ENCODE peak calls at places on chromosomes 13 and 19, in five cellular contexts. One of them, this sample, is unnamed.

GRCh38 chr13:52638929-52639328 is 3.3 kb upstream of the HNRNPA1L2 start:
- DNase-seq in activated naive CD8-positive, alpha-beta T cell treated with anti-CD3 and anti-CD28 coated beads, Interleukin-2, amount 50 U/mL, for 24 hours: no peak
- DNase-seq in HEK293T: no peak
- DNase-seq in cardiac muscle cell: no peak
- DNase-seq in left colon: no peak
- DNase-seq in this sample: no peak

GRCh38 chr13:95509521-95510315 is 42.8 kb upstream of the CLDN10 start:
- DNase-seq in activated naive CD8-positive, alpha-beta T cell treated with anti-CD3 and anti-CD28 coated beads, Interleukin-2, amount 50 U/mL, for 24 hours: no peak
- DNase-seq in left colon: no peak
- DNase-seq in HEK293T: no peak
- DNase-seq in cardiac muscle cell: no peak
- DNase-seq in this sample: no peak

GRCh38 chr19:18737954-18738351 is 53.2 kb downstream of the COMP start:
- DNase-seq in HEK293T: no peak
- DNase-seq in cardiac muscle cell: no peak
- DNase-seq in activated naive CD8-positive, alpha-beta T cell treated with anti-CD3 and anti-CD28 coated beads, Interleukin-2, amount 50 U/mL, for 24 hours: no peak
- DNase-seq in left colon: no peak
- DNase-seq in this sample: no peak

GRCh38 chr19:23283925-23284324 is 33.7 kb upstream of the ZNF724 start:
- DNase-seq in activated naive CD8-positive, alpha-beta T cell treated with anti-CD3 and anti-CD28 coated beads, Interleukin-2, amount 50 U/mL, for 24 hours: peak
- DNase-seq in cardiac muscle cell: peak
- DNase-seq in HEK293T: peak
- DNase-seq in left colon: peak
- DNase-seq in this sample: peak

GRCh38 chr19:41880329-41880708 is 2.7 kb upstream of the ARHGEF1 start:
- DNase-seq in activated naive CD8-positive, alpha-beta T cell treated with anti-CD3 and anti-CD28 coated beads, Interleukin-2, amount 50 U/mL, for 24 hours: no peak
- DNase-seq in HEK293T: no peak
- DNase-seq in left colon: no peak
- DNase-seq in cardiac muscle cell: no peak
- DNase-seq in this sample: no peak

GRCh38 chr19:49461656-49462055 is 8.6 kb downstream of the ALDH16A1 start:
- DNase-seq in cardiac muscle cell: no peak
- DNase-seq in activated naive CD8-positive, alpha-beta T cell treated with anti-CD3 and anti-CD28 coated beads, Interleukin-2, amount 50 U/mL, for 24 hours: no peak
- DNase-seq in HEK293T: no peak
- DNase-seq in left colon: no peak
- DNase-seq in this sample: no peak

GRCh38 chr13:79317856-79318255 is 88.2 kb downstream of the RBM26 start:
- DNase-seq in HEK293T: no peak
- DNase-seq in activated naive CD8-positive, alpha-beta T cell treated with anti-CD3 and anti-CD28 coated beads, Interleukin-2, amount 50 U/mL, for 24 hours: no peak
- DNase-seq in cardiac muscle cell: no peak
- DNase-seq in left colon: no peak
- DNase-seq in this sample: no peak

GRCh38 chr19:5585461-5586299 is 17.9 kb upstream of the TINCR start:
- DNase-seq in cardiac muscle cell: peak
- DNase-seq in activated naive CD8-positive, alpha-beta T cell treated with anti-CD3 and anti-CD28 coated beads, Interleukin-2, amount 50 U/mL, for 24 hours: peak
- DNase-seq in left colon: no peak
- DNase-seq in HEK293T: no peak
- DNase-seq in this sample: no peak

GRCh38 chr19:55336101-55336500 is 3.6 kb upstream of the KMT5C start:
- DNase-seq in activated naive CD8-positive, alpha-beta T cell treated with anti-CD3 and anti-CD28 coated beads, Interleukin-2, amount 50 U/mL, for 24 hours: no peak
- DNase-seq in cardiac muscle cell: no peak
- DNase-seq in left colon: no peak
- DNase-seq in HEK293T: no peak
- DNase-seq in this sample: no peak

GRCh38 chr19:49564616-49565045 is 15.7 kb downstream of the NOSIP start:
- DNase-seq in cardiac muscle cell: no peak
- DNase-seq in left colon: peak
- DNase-seq in activated naive CD8-positive, alpha-beta T cell treated with anti-CD3 and anti-CD28 coated beads, Interleukin-2, amount 50 U/mL, for 24 hours: no peak
- DNase-seq in HEK293T: no peak
- DNase-seq in this sample: no peak

GRCh38 chr19:13401388-13401787 is 104.9 kb downstream of the CACNA1A start:
- DNase-seq in HEK293T: peak
- DNase-seq in activated naive CD8-positive, alpha-beta T cell treated with anti-CD3 and anti-CD28 coated beads, Interleukin-2, amount 50 U/mL, for 24 hours: no peak
- DNase-seq in cardiac muscle cell: no peak
- DNase-seq in left colon: no peak
- DNase-seq in this sample: no peak

GRCh38 chr13:44249439-44249838 is 124.2 kb upstream of the SERP2 start:
- DNase-seq in HEK293T: no peak
- DNase-seq in activated naive CD8-positive, alpha-beta T cell treated with anti-CD3 and anti-CD28 coated beads, Interleukin-2, amount 50 U/mL, for 24 hours: no peak
- DNase-seq in left colon: peak
- DNase-seq in cardiac muscle cell: no peak
- DNase-seq in this sample: no peak

GRCh38 chr19:41366089-41366488 is 2.1 kb upstream of the B9D2 start:
- DNase-seq in HEK293T: no peak
- DNase-seq in activated naive CD8-positive, alpha-beta T cell treated with anti-CD3 and anti-CD28 coated beads, Interleukin-2, amount 50 U/mL, for 24 hours: no peak
- DNase-seq in cardiac muscle cell: no peak
- DNase-seq in left colon: no peak
- DNase-seq in this sample: no peak

GRCh38 chr19:2494447-2495129 is 18.7 kb downstream of the GADD45B start:
- DNase-seq in HEK293T: no peak
- DNase-seq in left colon: peak
- DNase-seq in activated naive CD8-positive, alpha-beta T cell treated with anti-CD3 and anti-CD28 coated beads, Interleukin-2, amount 50 U/mL, for 24 hours: peak
- DNase-seq in cardiac muscle cell: peak
- DNase-seq in this sample: peak

GRCh38 chr13:114148521-114148855 is 16.1 kb upstream of the RASA3 start:
- DNase-seq in activated naive CD8-positive, alpha-beta T cell treated with anti-CD3 and anti-CD28 coated beads, Interleukin-2, amount 50 U/mL, for 24 hours: peak
- DNase-seq in HEK293T: no peak
- DNase-seq in left colon: no peak
- DNase-seq in cardiac muscle cell: no peak
- DNase-seq in this sample: no peak

GRCh38 chr13:49516467-49516866 is 20.7 kb downstream of the PHF11 start:
- DNase-seq in cardiac muscle cell: no peak
- DNase-seq in left colon: no peak
- DNase-seq in activated naive CD8-positive, alpha-beta T cell treated with anti-CD3 and anti-CD28 coated beads, Interleukin-2, amount 50 U/mL, for 24 hours: no peak
- DNase-seq in HEK293T: no peak
- DNase-seq in this sample: no peak

GRCh38 chr19:17209126-17210036 is 5.8 kb upstream of the USE1 start:
- DNase-seq in HEK293T: peak
- DNase-seq in left colon: peak
- DNase-seq in cardiac muscle cell: peak
- DNase-seq in activated naive CD8-positive, alpha-beta T cell treated with anti-CD3 and anti-CD28 coated beads, Interleukin-2, amount 50 U/mL, for 24 hours: peak
- DNase-seq in this sample: no peak

GRCh38 chr13:41196011-41196410 is 1.6 kb upstream of the KBTBD7 start:
- DNase-seq in HEK293T: no peak
- DNase-seq in cardiac muscle cell: no peak
- DNase-seq in left colon: no peak
- DNase-seq in activated naive CD8-positive, alpha-beta T cell treated with anti-CD3 and anti-CD28 coated beads, Interleukin-2, amount 50 U/mL, for 24 hours: no peak
- DNase-seq in this sample: no peak

GRCh38 chr13:42395066-42395821 is 123.3 kb downstream of the AKAP11 start:
- DNase-seq in cardiac muscle cell: no peak
- DNase-seq in activated naive CD8-positive, alpha-beta T cell treated with anti-CD3 and anti-CD28 coated beads, Interleukin-2, amount 50 U/mL, for 24 hours: peak
- DNase-seq in left colon: no peak
- DNase-seq in HEK293T: no peak
- DNase-seq in this sample: no peak

GRCh38 chr13:31896427-31896826 is 135.1 kb upstream of the FRY start:
- DNase-seq in activated naive CD8-positive, alpha-beta T cell treated with anti-CD3 and anti-CD28 coated beads, Interleukin-2, amount 50 U/mL, for 24 hours: no peak
- DNase-seq in HEK293T: peak
- DNase-seq in cardiac muscle cell: no peak
- DNase-seq in left colon: no peak
- DNase-seq in this sample: no peak

GRCh38 chr19:18432275-18433038 is 5.5 kb downstream of the ISYNA1 start:
- DNase-seq in left colon: no peak
- DNase-seq in HEK293T: no peak
- DNase-seq in activated naive CD8-positive, alpha-beta T cell treated with anti-CD3 and anti-CD28 coated beads, Interleukin-2, amount 50 U/mL, for 24 hours: no peak
- DNase-seq in cardiac muscle cell: no peak
- DNase-seq in this sample: no peak

GRCh38 chr19:46955114-46955812 is 64.4 kb upstream of the NPAS1 start:
- DNase-seq in HEK293T: no peak
- DNase-seq in left colon: no peak
- DNase-seq in activated naive CD8-positive, alpha-beta T cell treated with anti-CD3 and anti-CD28 coated beads, Interleukin-2, amount 50 U/mL, for 24 hours: no peak
- DNase-seq in cardiac muscle cell: no peak
- DNase-seq in this sample: no peak

GRCh38 chr19:46739290-46739771 is 6.5 kb upstream of the FKRP start:
- DNase-seq in cardiac muscle cell: peak
- DNase-seq in left colon: no peak
- DNase-seq in activated naive CD8-positive, alpha-beta T cell treated with anti-CD3 and anti-CD28 coated beads, Interleukin-2, amount 50 U/mL, for 24 hours: no peak
- DNase-seq in HEK293T: no peak
- DNase-seq in this sample: no peak